ENCODE peak calls at places on chromosomes 2 and 18, in eight cellular contexts. J, S, V, Z, U, E, T and K are unnamed samples. For H3K4me1, the result is how much of the 10 kb centered on the place peaks cover.

GRCh38 chr2:1032030-1032429 is 81.4 kb downstream of the SNTG2 start:
- DNase-seq in U (no peak), T (no peak), J (no peak), S (no peak), Z (no peak), E (no peak), V (no peak), K (peak)

GRCh38 chr2:6945821-6946220 is 28.6 kb downstream of the RNF144A start:
- DNase-seq in J (no peak), S (no peak), E (no peak), Z (no peak), V (no peak), T (no peak), U (no peak), K (no peak)

GRCh38 chr2:162677476-162677875 is 161.1 kb downstream of the KCNH7 start:
- DNase-seq in J (no peak), T (no peak), V (no peak), E (no peak), U (peak), Z (no peak), S (peak), K (no peak)

GRCh38 chr2:226581661-226582060 is 218.0 kb downstream of the IRS1 start:
- DNase-seq in Z (no peak), U (peak), J (no peak), E (no peak), V (no peak), T (no peak), S (peak), K (no peak)

GRCh38 chr2:79612999-79613398 is 100.1 kb downstream of the CTNNA2 start:
- DNase-seq in J (no peak), V (no peak), E (no peak), Z (no peak), S (no peak), U (no peak), T (no peak), K (no peak)

GRCh38 chr2:71720283-71720560 is 266.9 kb downstream of the DYSF start:
- DNase-seq in J (no peak), E (no peak), S (no peak), V (no peak), Z (no peak), T (no peak), U (no peak), K (no peak)

GRCh38 chr2:12192762-12193161 is 446.3 kb downstream of the LPIN1 start:
- DNase-seq in S (no peak), J (no peak), V (no peak), U (no peak), T (no peak), E (no peak), Z (no peak), K (no peak)

GRCh38 chr2:11710210-11710609 is 36.2 kb upstream of the LPIN1 start:
- DNase-seq in J (peak), T (peak), E (no peak), Z (no peak), S (peak), V (no peak), U (peak), K (no peak)

GRCh38 chr2:20064841-20065240 is 13.4 kb upstream of the LAPTM4A start:
- DNase-seq in T (no peak), V (no peak), Z (no peak), S (no peak), E (no peak), J (no peak), U (no peak), K (no peak)

GRCh38 chr2:19911799-19912509 is 10.2 kb upstream of the TTC32 start:
- DNase-seq in E (no peak), U (peak), S (peak), J (no peak), T (no peak), V (no peak), Z (no peak), K (no peak)

GRCh38 chr18:36532394-36532793 is 234.9 kb downstream of the FHOD3 start:
- DNase-seq in Z (no peak), T (peak), E (no peak), V (no peak), U (peak), J (no peak), S (peak), K (no peak)

GRCh38 chr2:208542465-208543041 is 136.0 kb downstream of the PTH2R start:
- DNase-seq in Z (no peak), V (no peak), T (no peak), U (no peak), S (no peak), E (no peak), J (no peak), K (no peak)

GRCh38 chr2:9975805-9976447 is 24.4 kb downstream of the GRHL1 start:
- DNase-seq in E (no peak), S (peak), J (no peak), V (no peak), U (peak), T (no peak), Z (no peak), K (no peak)

GRCh38 chr2:77104554-77104953 is 417.6 kb downstream of the LRRTM4 start:
- DNase-seq in Z (no peak), E (no peak), J (no peak), V (no peak), S (no peak), T (no peak), U (no peak), K (no peak)

GRCh38 chr2:20595439-20596192 is 55.3 kb downstream of the HS1BP3 start:
- DNase-seq in S (peak), E (no peak), U (peak), J (no peak), V (peak), Z (no peak), T (no peak), K (no peak)

GRCh38 chr2:199057936-199058335 is 399.8 kb downstream of the SATB2 start:
- DNase-seq in U (peak), J (no peak), T (no peak), S (peak), E (no peak), V (no peak), Z (no peak), K (no peak)

GRCh38 chr18:12048827-12049175 is 44.8 kb upstream of the ANKRD62 start:
- DNase-seq in U (peak), T (no peak), J (no peak), V (no peak), E (no peak), Z (no peak), S (peak), K (no peak)

GRCh38 chr2:77521931-77522470 is at the start of gene LRRTM4:
- DNase-seq in S (peak), Z (peak), T (no peak), U (no peak), J (no peak), V (no peak), E (no peak), K (no peak)

DNA sequence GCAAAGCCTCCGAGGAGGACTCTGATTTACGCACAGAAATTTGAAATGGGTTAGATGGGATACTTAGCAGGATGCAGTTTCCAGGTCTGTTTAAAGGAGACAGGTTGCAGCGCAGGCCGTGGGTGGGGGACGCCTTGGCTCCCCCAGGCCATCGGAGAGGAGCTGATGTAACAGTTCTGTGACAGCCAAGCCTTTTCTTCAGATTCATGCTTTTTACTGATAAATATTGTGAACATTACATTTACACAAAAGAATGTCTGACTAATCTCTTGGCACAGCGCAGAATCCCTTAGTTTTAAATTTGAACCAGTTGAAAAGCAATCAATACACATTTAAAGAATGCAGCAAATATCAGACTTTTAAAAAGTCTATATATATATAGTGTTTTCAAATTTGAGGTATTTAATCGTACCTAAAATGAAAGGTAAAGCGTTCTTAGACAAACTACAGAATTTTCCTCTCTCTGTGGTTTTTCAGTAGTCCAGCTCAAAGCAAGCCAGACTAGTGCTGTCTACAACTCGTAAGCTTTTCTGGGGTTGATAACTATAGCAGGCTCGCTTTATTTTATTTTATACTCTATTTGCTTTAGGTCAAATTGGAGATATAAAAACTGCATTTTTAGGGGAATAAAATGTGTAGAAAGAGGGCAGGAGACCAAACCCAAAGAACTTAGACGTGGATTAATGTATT is 221.9 kb downstream of the PIEZO2 start:
- DNase-seq in S (peak), Z (no peak), T (no peak), J (no peak), U (peak), E (no peak), V (no peak), K (no peak)
- H3K4me1 ChIP-seq in S (under half), Z (under half), T (under half), J (under half), U (under half), E (under half), V (under half), K (under half)

GRCh38 chr2:88599527-88599926 is 27.7 kb downstream of the EIF2AK3 start:
- DNase-seq in V (no peak), Z (no peak), J (no peak), T (no peak), S (no peak), E (no peak), U (no peak), K (no peak)

GRCh38 chr2:88601302-88601701 is 26.0 kb downstream of the EIF2AK3 start:
- DNase-seq in J (no peak), U (peak), S (peak), V (no peak), T (no peak), E (no peak), Z (peak), K (no peak)

GRCh38 chr2:88602022-88602421 is 25.2 kb downstream of the EIF2AK3 start:
- DNase-seq in Z (no peak), J (no peak), U (no peak), T (no peak), E (no peak), V (no peak), S (peak), K (no peak)

GRCh38 chr2:88597168-88597567 is 30.1 kb downstream of the EIF2AK3 start:
- DNase-seq in V (no peak), E (no peak), T (no peak), S (no peak), Z (no peak), J (no peak), U (no peak), K (no peak)

DNA sequence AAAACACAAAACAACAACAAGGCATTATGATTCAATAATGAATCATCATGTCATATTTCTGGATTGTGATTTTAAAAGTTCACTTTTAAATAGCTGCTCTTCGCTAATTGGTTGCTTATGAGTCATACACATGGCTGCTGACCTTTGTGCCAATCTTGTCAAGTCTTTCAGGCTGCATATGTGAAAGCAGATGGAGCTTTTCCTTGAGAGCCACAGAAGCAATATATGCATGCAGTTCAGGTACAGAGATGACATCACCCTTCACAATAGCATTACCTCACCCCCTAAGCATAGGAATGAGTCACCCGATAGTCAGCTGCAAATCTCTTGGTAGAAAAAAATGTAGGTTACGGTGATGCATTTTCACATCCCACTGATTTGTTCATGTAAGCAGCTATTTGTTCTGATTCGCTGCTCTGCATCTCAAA is 27.2 kb downstream of the EIF2AK3 start:
- DNase-seq in E (peak), Z (peak), V (no peak), T (peak), S (peak), J (peak), U (peak), K (peak)
- H3K4me1 ChIP-seq in E (under half), Z (under half), V (under half), T (under half), S (under half), J (half or more), U (under half), K (under half)

GRCh38 chr18:34649072-34649471 is 61.0 kb upstream of the DTNA start:
- DNase-seq in U (peak), T (no peak), J (no peak), V (no peak), S (peak), E (no peak), Z (no peak), K (no peak)

GRCh38 chr18:34643982-34644381 is 66.1 kb upstream of the DTNA start:
- DNase-seq in Z (peak), V (no peak), T (no peak), S (peak), E (no peak), J (no peak), U (no peak), K (no peak)

GRCh38 chr18:34650121-34650545 is 60.0 kb upstream of the DTNA start:
- DNase-seq in E (no peak), Z (no peak), J (no peak), S (peak), T (no peak), U (peak), V (no peak), K (no peak)

GRCh38 chr18:34648269-34648668 is 61.8 kb upstream of the DTNA start:
- DNase-seq in S (no peak), U (no peak), E (no peak), V (no peak), Z (no peak), J (no peak), T (no peak), K (no peak)

DNA sequence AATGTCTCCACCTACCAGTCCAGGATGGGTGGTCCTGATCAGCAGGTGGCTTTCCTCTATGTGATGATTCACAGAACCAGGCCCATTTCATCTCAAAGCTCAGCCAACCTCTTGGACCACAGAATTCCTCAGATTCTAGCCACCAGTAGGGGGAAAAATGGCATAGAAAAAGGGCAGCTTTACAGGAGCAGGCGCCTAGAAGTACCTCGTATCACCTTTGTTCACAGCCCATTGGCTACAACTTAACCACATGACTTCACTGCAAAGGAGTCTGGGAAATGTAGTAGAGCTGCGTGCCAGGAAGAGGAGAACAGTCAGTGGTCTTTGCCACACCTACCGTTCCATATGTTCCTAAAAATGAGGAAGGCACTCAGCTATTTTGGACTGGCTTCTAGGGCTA is 62.8 kb upstream of the DTNA start:
- DNase-seq in T (no peak), J (no peak), Z (no peak), U (no peak), S (no peak), V (no peak), E (no peak), K (no peak)
- H3K4me1 ChIP-seq in T (under half), J (under half), Z (under half), U (under half), S (under half), V (under half), E (under half), K (under half)

DNA sequence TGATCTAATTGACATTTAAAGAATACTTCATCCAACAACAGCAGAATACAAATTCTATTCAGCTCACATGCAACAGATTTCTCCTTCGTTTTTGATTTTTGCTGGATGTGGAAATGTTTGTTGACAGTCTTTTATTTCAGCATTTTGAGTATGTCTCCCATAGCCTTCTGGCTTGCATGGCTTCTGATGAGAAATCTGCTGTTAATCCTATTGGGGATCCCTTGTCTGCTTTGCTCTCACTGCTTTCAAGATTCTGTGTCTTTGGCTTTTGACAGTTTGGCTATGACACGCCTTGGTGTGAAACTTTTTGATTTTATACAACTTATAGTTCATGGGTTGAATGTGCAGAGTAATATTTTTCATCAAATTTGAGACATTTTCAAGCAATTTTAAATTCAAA is 44.7 kb downstream of the TRABD2A start:
- DNase-seq in T (no peak), S (no peak), Z (no peak), U (no peak), V (no peak), E (no peak), J (no peak), K (no peak)
- H3K4me1 ChIP-seq in T (under half), S (under half), Z (under half), U (under half), V (under half), E (under half), J (under half), K (half or more)

GRCh38 chr2:47032773-47033101 is 117.1 kb upstream of the MCFD2 start:
- DNase-seq in T (no peak), E (no peak), V (no peak), S (no peak), Z (no peak), J (no peak), U (no peak), K (no peak)

GRCh38 chr2:47036489-47036769 is 118.7 kb downstream of the STPG4 start:
- DNase-seq in J (no peak), S (no peak), V (no peak), Z (no peak), E (no peak), U (no peak), T (no peak), K (no peak)

GRCh38 chr2:47033102-47033880 is 117.7 kb upstream of the MCFD2 start:
- DNase-seq in U (no peak), S (no peak), V (no peak), Z (peak), E (no peak), J (no peak), T (no peak), K (no peak)

GRCh38 chr2:47035615-47036488 is 119.3 kb downstream of the STPG4 start:
- DNase-seq in V (no peak), U (no peak), S (no peak), T (no peak), E (no peak), Z (no peak), J (no peak), K (no peak)

GRCh38 chr2:47034973-47035609 is 119.5 kb upstream of the MCFD2 start:
- DNase-seq in S (peak), Z (no peak), U (peak), T (peak), J (no peak), E (no peak), V (no peak), K (no peak)
- H3K4me1 ChIP-seq in S (under half), Z (under half), U (under half), T (under half), J (under half), E (under half), V (under half), K (under half)

GRCh38 chr2:126995652-126996377 is 97.1 kb downstream of the TEX51 start:
- DNase-seq in S (no peak), V (no peak), Z (no peak), U (no peak), J (no peak), T (no peak), E (no peak), K (no peak)
- H3K4me1 ChIP-seq in S (under half), V (under half), Z (under half), U (under half), J (under half), T (under half), E (under half), K (under half)

GRCh38 chr2:158214431-158214830 is 112.8 kb downstream of the UPP2 start:
- DNase-seq in T (no peak), Z (no peak), S (peak), U (peak), V (no peak), E (no peak), J (no peak), K (no peak)
- H3K4me1 ChIP-seq in T (under half), Z (under half), S (under half), U (under half), V (under half), E (under half), J (under half), K (under half)

DNA sequence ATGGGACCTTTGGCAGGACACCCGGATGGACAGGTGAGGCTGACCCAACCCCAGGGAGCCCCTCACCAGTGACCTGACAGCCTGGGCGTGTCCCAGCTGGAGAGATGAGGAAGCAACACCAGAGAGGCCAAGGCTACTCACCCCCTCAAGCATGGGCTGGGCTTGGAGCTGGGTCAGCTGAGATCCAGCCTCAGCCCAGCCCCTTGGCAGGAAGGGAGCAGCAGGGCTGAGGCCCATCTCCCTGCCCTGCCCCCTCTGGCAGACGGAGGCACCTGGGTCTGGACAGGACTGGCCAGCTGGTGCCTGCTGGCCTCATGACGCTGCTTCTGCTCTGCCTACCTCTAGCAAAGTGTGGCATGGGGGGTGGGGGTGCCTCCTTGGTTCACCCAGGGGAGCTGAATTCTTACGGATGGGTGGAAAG is 37.8 kb downstream of the HS6ST1 start:
- DNase-seq in V (no peak), T (no peak), U (no peak), S (no peak), Z (no peak), E (no peak), J (no peak), K (no peak)
- H3K4me1 ChIP-seq in V (under half), T (under half), U (under half), S (under half), Z (under half), E (under half), J (under half), K (under half)

GRCh38 chr18:58507881-58508280 is 121.0 kb downstream of the ALPK2 start:
- DNase-seq in E (no peak), S (no peak), V (no peak), U (no peak), Z (no peak), T (no peak), J (no peak), K (no peak)

GRCh38 chr18:58501497-58501896 is 127.4 kb downstream of the ALPK2 start:
- DNase-seq in V (no peak), E (no peak), J (no peak), S (no peak), U (no peak), Z (no peak), T (no peak), K (no peak)

GRCh38 chr18:58502628-58503027 is 126.3 kb downstream of the ALPK2 start:
- DNase-seq in V (no peak), S (no peak), J (no peak), U (no peak), E (no peak), T (no peak), Z (no peak), K (no peak)

GRCh38 chr18:58501033-58501432 is 127.9 kb downstream of the ALPK2 start:
- DNase-seq in Z (no peak), V (no peak), T (no peak), E (no peak), J (no peak), U (no peak), S (no peak), K (no peak)

GRCh38 chr18:58505181-58505580 is 123.7 kb downstream of the ALPK2 start:
- DNase-seq in Z (no peak), J (no peak), S (no peak), V (no peak), T (no peak), E (no peak), U (no peak), K (peak)
- H3K4me1 ChIP-seq in Z (under half), J (under half), S (under half), V (under half), T (under half), E (under half), U (under half), K (under half)